ENCODE peak calls at places on chromosomes 3 and 15, in seven cellular contexts. One of them, this sample, is unnamed.
A peak's percentile ranks its signal among the peaks of the same experiment; 100 is the strongest.

GRCh38 chr3:102741105-102741504 is 306.3 kb downstream of the ZPLD1 start:
- DNase-seq in T-helper 1 cell: no peak
- DNase-seq in iris pigment epithelial cell: no peak
- DNase-seq in hypothalamus: no peak
- DNase-seq in NCI-H2029 treated with DMSO at 0.1 percent for 48 hours: no peak
- DNase-seq in NCI-H345: no peak
- DNase-seq in breast epithelium: no peak
- DNase-seq in this sample: no peak

GRCh38 chr3:160376681-160377080 is 22.3 kb downstream of the IFT80 start:
- DNase-seq in NCI-H345: no peak
- DNase-seq in iris pigment epithelial cell: peak; percentile 58
- DNase-seq in breast epithelium: no peak
- DNase-seq in hypothalamus: no peak
- DNase-seq in T-helper 1 cell: no peak
- DNase-seq in NCI-H2029 treated with DMSO at 0.1 percent for 48 hours: no peak
- DNase-seq in this sample: no peak

GRCh38 chr3:140593766-140594165 is 84.1 kb upstream of the TRIM42 start:
- DNase-seq in iris pigment epithelial cell: no peak
- DNase-seq in T-helper 1 cell: no peak
- DNase-seq in NCI-H345: no peak
- DNase-seq in NCI-H2029 treated with DMSO at 0.1 percent for 48 hours: no peak
- DNase-seq in breast epithelium: no peak
- DNase-seq in hypothalamus: no peak
- DNase-seq in this sample: no peak

GRCh38 chr3:45949432-45949831 is 6.2 kb downstream of the CXCR6 start:
- DNase-seq in T-helper 1 cell: no peak
- DNase-seq in breast epithelium: no peak
- DNase-seq in iris pigment epithelial cell: no peak
- DNase-seq in hypothalamus: no peak
- DNase-seq in NCI-H2029 treated with DMSO at 0.1 percent for 48 hours: no peak
- DNase-seq in NCI-H345: no peak
- DNase-seq in this sample: no peak

GRCh38 chr15:78216276-78217229 is 17.8 kb downstream of the ACSBG1 start:
- DNase-seq in T-helper 1 cell: no peak
- DNase-seq in NCI-H2029 treated with DMSO at 0.1 percent for 48 hours: peak; percentile 30
- DNase-seq in iris pigment epithelial cell: no peak
- DNase-seq in breast epithelium: peak; percentile 91
- DNase-seq in hypothalamus: peak; percentile 55
- DNase-seq in NCI-H345: no peak
- DNase-seq in this sample: no peak

GRCh38 chr3:52238193-52238760 is 681 bp downstream of the TWF2 start:
- DNase-seq in breast epithelium: no peak
- DNase-seq in iris pigment epithelial cell: peak; percentile 21
- DNase-seq in NCI-H345: no peak
- DNase-seq in hypothalamus: no peak
- DNase-seq in T-helper 1 cell: no peak
- DNase-seq in NCI-H2029 treated with DMSO at 0.1 percent for 48 hours: no peak
- DNase-seq in this sample: no peak

GRCh38 chr3:123122525-123123315 is 55.9 kb downstream of the PDIA5 start:
- DNase-seq in NCI-H2029 treated with DMSO at 0.1 percent for 48 hours: no peak
- DNase-seq in iris pigment epithelial cell: peak; percentile 36
- DNase-seq in NCI-H345: no peak
- DNase-seq in breast epithelium: no peak
- DNase-seq in hypothalamus: no peak
- DNase-seq in T-helper 1 cell: no peak
- DNase-seq in this sample: no peak

GRCh38 chr3:74562528-74563190 is 51.8 kb downstream of the CNTN3 start:
- DNase-seq in iris pigment epithelial cell: no peak
- DNase-seq in NCI-H2029 treated with DMSO at 0.1 percent for 48 hours: no peak
- DNase-seq in breast epithelium: no peak
- DNase-seq in hypothalamus: no peak
- DNase-seq in T-helper 1 cell: no peak
- DNase-seq in NCI-H345: no peak
- DNase-seq in this sample: no peak